ENCODE peak calls at places on chromosomes 5 and 9, in nine cellular contexts. One of them, this sample, is unnamed.

GRCh38 chr9:133322701-133323100 is 13.3 kb downstream of the SURF6 start:
- DNase-seq in small intestine: no peak
- DNase-seq in SJSA1: no peak
- DNase-seq in pancreas: no peak
- DNase-seq in substantia nigra: no peak
- DNase-seq in CD4-positive, CD25-positive, alpha-beta regulatory T cell: no peak
- DNase-seq in neural progenitor cell: no peak
- DNase-seq in CD8-positive, alpha-beta T cell: no peak
- DNase-seq in lung: no peak
- DNase-seq in this sample: no peak

GRCh38 chr5:10736354-10736753 is 24.7 kb downstream of the DAP start:
- DNase-seq in small intestine: no peak
- DNase-seq in SJSA1: no peak
- DNase-seq in pancreas: no peak
- DNase-seq in substantia nigra: no peak
- DNase-seq in CD4-positive, CD25-positive, alpha-beta regulatory T cell: no peak
- DNase-seq in neural progenitor cell: no peak
- DNase-seq in CD8-positive, alpha-beta T cell: no peak
- DNase-seq in lung: no peak
- DNase-seq in this sample: no peak

GRCh38 chr9:94865599-94866456 is 139.3 kb downstream of the AOPEP start:
- DNase-seq in small intestine: no peak
- DNase-seq in SJSA1: peak; percentile 76
- DNase-seq in pancreas: no peak
- DNase-seq in substantia nigra: peak; percentile 39
- DNase-seq in CD4-positive, CD25-positive, alpha-beta regulatory T cell: no peak
- DNase-seq in neural progenitor cell: peak; percentile 63
- DNase-seq in CD8-positive, alpha-beta T cell: no peak
- DNase-seq in lung: no peak
- DNase-seq in this sample: no peak

GRCh38 chr5:86542532-86542931 is 75.2 kb upstream of the COX7C start:
- DNase-seq in small intestine: no peak
- DNase-seq in SJSA1: no peak
- DNase-seq in pancreas: no peak
- DNase-seq in substantia nigra: no peak
- DNase-seq in CD4-positive, CD25-positive, alpha-beta regulatory T cell: no peak
- DNase-seq in neural progenitor cell: no peak
- DNase-seq in CD8-positive, alpha-beta T cell: no peak
- DNase-seq in lung: no peak
- DNase-seq in this sample: no peak

GRCh38 chr9:20066120-20066519 is 277.3 kb upstream of the SLC24A2 start:
- DNase-seq in small intestine: no peak
- DNase-seq in SJSA1: no peak
- DNase-seq in pancreas: no peak
- DNase-seq in substantia nigra: no peak
- DNase-seq in CD4-positive, CD25-positive, alpha-beta regulatory T cell: peak; percentile 23
- DNase-seq in neural progenitor cell: no peak
- DNase-seq in CD8-positive, alpha-beta T cell: no peak
- DNase-seq in lung: no peak
- DNase-seq in this sample: no peak

GRCh38 chr9:15423328-15423985 is 781 bp downstream of the SNAPC3 start:
- DNase-seq in small intestine: peak; percentile 22
- DNase-seq in SJSA1: no peak
- DNase-seq in pancreas: no peak
- DNase-seq in substantia nigra: no peak
- DNase-seq in CD4-positive, CD25-positive, alpha-beta regulatory T cell: peak; percentile 60
- DNase-seq in neural progenitor cell: peak; percentile 15
- DNase-seq in CD8-positive, alpha-beta T cell: no peak
- DNase-seq in lung: no peak
- DNase-seq in this sample: no peak

GRCh38 chr5:138438724-138439536 is at the start of gene REEP2:
- DNase-seq in small intestine: no peak
- DNase-seq in SJSA1: peak; percentile 30
- DNase-seq in pancreas: peak; percentile 31
- DNase-seq in substantia nigra: peak; percentile 39
- DNase-seq in CD4-positive, CD25-positive, alpha-beta regulatory T cell: peak; percentile 67
- DNase-seq in neural progenitor cell: peak; percentile 96
- DNase-seq in CD8-positive, alpha-beta T cell: peak; percentile 61
- DNase-seq in lung: no peak
- DNase-seq in this sample: peak; percentile 42

GRCh38 chr5:138212828-138213160 is 329 bp downstream of the CDC23 start:
- DNase-seq in small intestine: no peak
- DNase-seq in SJSA1: no peak
- DNase-seq in pancreas: peak; percentile 19
- DNase-seq in substantia nigra: no peak
- DNase-seq in CD4-positive, CD25-positive, alpha-beta regulatory T cell: peak; percentile 41
- DNase-seq in neural progenitor cell: peak; percentile 43
- DNase-seq in CD8-positive, alpha-beta T cell: no peak
- DNase-seq in lung: no peak
- DNase-seq in this sample: no peak

GRCh38 chr9:28692012-28692411 is 1118.7 kb upstream of the C9orf72 start:
- DNase-seq in small intestine: no peak
- DNase-seq in SJSA1: no peak
- DNase-seq in pancreas: no peak
- DNase-seq in substantia nigra: no peak
- DNase-seq in CD4-positive, CD25-positive, alpha-beta regulatory T cell: no peak
- DNase-seq in neural progenitor cell: no peak
- DNase-seq in CD8-positive, alpha-beta T cell: no peak
- DNase-seq in lung: no peak
- DNase-seq in this sample: no peak

GRCh38 chr9:34654317-34655083 is 2.5 kb downstream of the IL11RA start:
- DNase-seq in small intestine: no peak
- DNase-seq in SJSA1: no peak
- DNase-seq in pancreas: peak; percentile 71
- DNase-seq in substantia nigra: peak; percentile 66
- DNase-seq in CD4-positive, CD25-positive, alpha-beta regulatory T cell: no peak
- DNase-seq in neural progenitor cell: no peak
- DNase-seq in CD8-positive, alpha-beta T cell: no peak
- DNase-seq in lung: no peak
- DNase-seq in this sample: no peak

GRCh38 chr5:149641000-149641576 is 59.8 kb downstream of the ARHGEF37 start:
- DNase-seq in small intestine: peak; percentile 97
- DNase-seq in SJSA1: no peak
- DNase-seq in pancreas: no peak
- DNase-seq in substantia nigra: no peak
- DNase-seq in CD4-positive, CD25-positive, alpha-beta regulatory T cell: no peak
- DNase-seq in neural progenitor cell: no peak
- DNase-seq in CD8-positive, alpha-beta T cell: no peak
- DNase-seq in lung: no peak
- DNase-seq in this sample: no peak

DNA sequence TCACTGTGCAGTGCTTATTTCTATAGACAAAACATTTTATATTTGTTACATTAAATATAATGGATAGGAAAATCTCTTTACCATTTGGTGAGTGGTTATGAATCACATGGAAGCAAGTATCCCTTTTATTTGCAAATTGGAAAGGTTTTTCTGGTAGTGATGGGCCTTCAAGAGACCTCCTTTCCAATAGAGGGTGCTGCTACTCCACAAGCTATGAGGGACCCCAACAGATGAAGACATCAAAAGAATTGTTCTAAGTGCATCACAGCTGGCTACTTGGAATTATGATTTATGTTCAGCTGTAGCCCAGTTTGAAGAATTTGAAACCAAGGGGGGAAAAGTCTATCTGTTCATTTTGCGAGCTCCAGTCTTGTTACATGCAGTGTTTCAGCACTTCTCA is 493.7 kb upstream of the SGCD start:
- DNase-seq in small intestine: no peak
- DNase-seq in SJSA1: no peak
- DNase-seq in pancreas: no peak
- DNase-seq in substantia nigra: no peak
- DNase-seq in CD4-positive, CD25-positive, alpha-beta regulatory T cell: no peak
- DNase-seq in neural progenitor cell: peak; percentile 4
- DNase-seq in CD8-positive, alpha-beta T cell: no peak
- DNase-seq in lung: no peak
- DNase-seq in this sample: no peak
- H3K27ac ChIP-seq in small intestine: no peak overlapping the region
- H3K27ac ChIP-seq in SJSA1: no peak overlapping the region
- H3K27ac ChIP-seq in pancreas: no peak overlapping the region
- H3K27ac ChIP-seq in substantia nigra: no peak overlapping the region
- H3K27ac ChIP-seq in CD4-positive, CD25-positive, alpha-beta regulatory T cell: no peak overlapping the region
- H3K27ac ChIP-seq in neural progenitor cell: no peak overlapping the region
- H3K27ac ChIP-seq in CD8-positive, alpha-beta T cell: no peak overlapping the region
- H3K27ac ChIP-seq in lung: no peak overlapping the region
- H3K27ac ChIP-seq in this sample: no peak overlapping the region

DNA sequence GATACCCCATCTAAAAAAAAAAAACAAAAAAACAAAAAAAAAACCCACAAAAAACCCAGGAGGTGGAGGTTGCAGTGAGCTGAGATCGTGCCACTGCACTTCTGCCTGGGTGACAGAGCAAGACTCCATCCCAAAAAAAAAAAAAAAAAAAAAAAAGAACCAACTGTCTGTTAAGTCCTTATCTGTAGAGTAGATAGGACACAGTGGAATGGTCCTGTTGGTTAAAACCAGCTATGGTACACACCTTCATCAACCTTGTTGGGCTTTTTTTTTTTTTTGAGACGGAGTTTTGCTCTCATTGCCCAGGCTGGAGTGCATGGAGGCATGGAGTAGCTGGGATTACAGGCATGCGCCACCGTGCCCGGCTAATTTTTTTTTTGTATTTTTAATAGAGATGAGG is 12.2 kb downstream of the SLC25A25 start:
- DNase-seq in small intestine: peak; percentile 58
- DNase-seq in SJSA1: no peak
- DNase-seq in pancreas: no peak
- DNase-seq in substantia nigra: no peak
- DNase-seq in CD4-positive, CD25-positive, alpha-beta regulatory T cell: no peak
- DNase-seq in neural progenitor cell: no peak
- DNase-seq in CD8-positive, alpha-beta T cell: no peak
- DNase-seq in lung: no peak
- DNase-seq in this sample: no peak
- H3K27ac ChIP-seq in small intestine: no peak overlapping the region
- H3K27ac ChIP-seq in SJSA1: no peak overlapping the region
- H3K27ac ChIP-seq in pancreas: no peak overlapping the region
- H3K27ac ChIP-seq in substantia nigra: no peak overlapping the region
- H3K27ac ChIP-seq in CD4-positive, CD25-positive, alpha-beta regulatory T cell: no peak overlapping the region
- H3K27ac ChIP-seq in neural progenitor cell: peak overlapping the region; percentile 85
- H3K27ac ChIP-seq in CD8-positive, alpha-beta T cell: no peak overlapping the region
- H3K27ac ChIP-seq in lung: no peak overlapping the region
- H3K27ac ChIP-seq in this sample: no peak overlapping the region

GRCh38 chr5:158139161-158139560 is 280.2 kb upstream of the CLINT1 start:
- DNase-seq in small intestine: no peak
- DNase-seq in SJSA1: no peak
- DNase-seq in pancreas: no peak
- DNase-seq in substantia nigra: no peak
- DNase-seq in CD4-positive, CD25-positive, alpha-beta regulatory T cell: no peak
- DNase-seq in neural progenitor cell: no peak
- DNase-seq in CD8-positive, alpha-beta T cell: no peak
- DNase-seq in lung: no peak
- DNase-seq in this sample: no peak
- H3K27ac ChIP-seq in small intestine: no peak overlapping the region
- H3K27ac ChIP-seq in SJSA1: no peak overlapping the region
- H3K27ac ChIP-seq in pancreas: no peak overlapping the region
- H3K27ac ChIP-seq in substantia nigra: no peak overlapping the region
- H3K27ac ChIP-seq in CD4-positive, CD25-positive, alpha-beta regulatory T cell: no peak overlapping the region
- H3K27ac ChIP-seq in neural progenitor cell: no peak overlapping the region
- H3K27ac ChIP-seq in CD8-positive, alpha-beta T cell: no peak overlapping the region
- H3K27ac ChIP-seq in lung: no peak overlapping the region
- H3K27ac ChIP-seq in this sample: no peak overlapping the region

GRCh38 chr9:92589918-92590317 is 54.1 kb upstream of the ECM2 start:
- DNase-seq in small intestine: no peak
- DNase-seq in SJSA1: no peak
- DNase-seq in pancreas: no peak
- DNase-seq in substantia nigra: no peak
- DNase-seq in CD4-positive, CD25-positive, alpha-beta regulatory T cell: no peak
- DNase-seq in neural progenitor cell: no peak
- DNase-seq in CD8-positive, alpha-beta T cell: no peak
- DNase-seq in lung: no peak
- DNase-seq in this sample: no peak
- H3K27ac ChIP-seq in small intestine: no peak overlapping the region
- H3K27ac ChIP-seq in SJSA1: no peak overlapping the region
- H3K27ac ChIP-seq in pancreas: no peak overlapping the region
- H3K27ac ChIP-seq in substantia nigra: no peak overlapping the region
- H3K27ac ChIP-seq in CD4-positive, CD25-positive, alpha-beta regulatory T cell: no peak overlapping the region
- H3K27ac ChIP-seq in neural progenitor cell: no peak overlapping the region
- H3K27ac ChIP-seq in CD8-positive, alpha-beta T cell: no peak overlapping the region
- H3K27ac ChIP-seq in lung: no peak overlapping the region
- H3K27ac ChIP-seq in this sample: no peak overlapping the region

GRCh38 chr5:127871448-127872153 is 168.4 kb downstream of the CCDC192 start:
- DNase-seq in small intestine: no peak
- DNase-seq in SJSA1: no peak
- DNase-seq in pancreas: no peak
- DNase-seq in substantia nigra: no peak
- DNase-seq in CD4-positive, CD25-positive, alpha-beta regulatory T cell: no peak
- DNase-seq in neural progenitor cell: no peak
- DNase-seq in CD8-positive, alpha-beta T cell: no peak
- DNase-seq in lung: no peak
- DNase-seq in this sample: no peak
- H3K27ac ChIP-seq in small intestine: no peak overlapping the region
- H3K27ac ChIP-seq in SJSA1: no peak overlapping the region
- H3K27ac ChIP-seq in pancreas: no peak overlapping the region
- H3K27ac ChIP-seq in substantia nigra: no peak overlapping the region
- H3K27ac ChIP-seq in CD4-positive, CD25-positive, alpha-beta regulatory T cell: no peak overlapping the region
- H3K27ac ChIP-seq in neural progenitor cell: no peak overlapping the region
- H3K27ac ChIP-seq in CD8-positive, alpha-beta T cell: no peak overlapping the region
- H3K27ac ChIP-seq in lung: peak overlapping the region; percentile 57
- H3K27ac ChIP-seq in this sample: no peak overlapping the region